ENCODE peak calls at places on chromosomes 11 and 22, in ten cellular contexts. V, D, P, M, E, R, X, B, Y and H are unnamed samples.

GRCh38 chr11:89125298-89125697 is 52.4 kb upstream of the TYR start:
- DNase-seq in V (no peak), D (no peak), P (no peak), M (no peak), E (no peak), R (no peak), X (no peak), B (no peak), Y (peak), H (no peak)

GRCh38 chr11:12540913-12541587 is 133.2 kb upstream of the TEAD1 start:
- DNase-seq in V (no peak), D (peak), P (peak), M (no peak), E (peak), R (no peak), X (no peak), B (peak), Y (peak), H (no peak)

GRCh38 chr11:100739636-100740035 is 52.5 kb downstream of the ARHGAP42 start:
- DNase-seq in V (no peak), D (peak), P (peak), M (no peak), E (peak), R (no peak), X (no peak), B (no peak), Y (peak), H (no peak)

GRCh38 chr11:34346551-34346950 is 11.3 kb downstream of the ABTB2 start:
- DNase-seq in V (no peak), D (peak), P (no peak), M (no peak), E (no peak), R (no peak), X (no peak), B (peak), Y (no peak), H (no peak)

GRCh38 chr22:49450521-49450920 is 377.2 kb downstream of the BRD1 start:
- DNase-seq in V (no peak), D (no peak), P (no peak), M (no peak), E (no peak), R (no peak), X (no peak), B (no peak), Y (no peak), H (no peak)

GRCh38 chr22:43832393-43833265 is 20.5 kb upstream of the EFCAB6 start:
- DNase-seq in V (no peak), D (no peak), P (no peak), M (no peak), E (no peak), R (no peak), X (no peak), B (no peak), Y (no peak), H (no peak)

GRCh38 chr11:48150213-48150612 is 66.4 kb upstream of the OR4B1 start:
- DNase-seq in V (no peak), D (no peak), P (peak), M (no peak), E (no peak), R (no peak), X (no peak), B (peak), Y (no peak), H (no peak)

GRCh38 chr11:102389253-102389652 is 42.2 kb downstream of the BIRC2 start:
- DNase-seq in V (no peak), D (no peak), P (no peak), M (no peak), E (no peak), R (no peak), X (no peak), B (no peak), Y (no peak), H (no peak)

GRCh38 chr22:28005513-28005912 is 86.5 kb upstream of the PITPNB start:
- DNase-seq in V (no peak), D (no peak), P (no peak), M (no peak), E (no peak), R (no peak), X (no peak), B (no peak), Y (no peak), H (no peak)